ENCODE peak calls at places on chromosomes 16 and 17, in four cellular contexts. One of them, this sample, is unnamed.

GRCh38 chr17:74732042-74732846 is 4.8 kb upstream of the RAB37 start:
- DNase-seq in K562: no peak
- DNase-seq in neural progenitor cell: no peak
- DNase-seq in OCI-LY7: no peak
- DNase-seq in this sample: peak; percentile 60

GRCh38 chr16:57600048-57600835 is 28.2 kb upstream of the ADGRG1 start:
- DNase-seq in K562: peak; percentile 64
- DNase-seq in neural progenitor cell: peak; percentile 85
- DNase-seq in OCI-LY7: peak; percentile 47
- DNase-seq in this sample: peak; percentile 38

GRCh38 chr17:36657763-36658490 is 56.5 kb downstream of the MRM1 start:
- DNase-seq in K562: peak; percentile 77
- DNase-seq in OCI-LY7: no peak
- DNase-seq in neural progenitor cell: peak; percentile 76
- DNase-seq in this sample: no peak

GRCh38 chr17:56833023-56833811 is 503 bp downstream of the C17orf67 start:
- DNase-seq in neural progenitor cell: peak; percentile 90
- DNase-seq in K562: peak; percentile 68
- DNase-seq in OCI-LY7: peak; percentile 84
- DNase-seq in this sample: peak; percentile 98

GRCh38 chr17:59695943-59696681 is 11.1 kb downstream of the PTRH2 start:
- DNase-seq in K562: no peak
- DNase-seq in neural progenitor cell: no peak
- DNase-seq in OCI-LY7: no peak
- DNase-seq in this sample: no peak

GRCh38 chr16:86228713-86229112 is 281.6 kb upstream of the FOXF1 start:
- DNase-seq in neural progenitor cell: no peak
- DNase-seq in OCI-LY7: no peak
- DNase-seq in K562: no peak
- DNase-seq in this sample: no peak

GRCh38 chr17:67050476-67051154 is 6.3 kb downstream of the CACNG1 start:
- DNase-seq in neural progenitor cell: no peak
- DNase-seq in OCI-LY7: no peak
- DNase-seq in K562: no peak
- DNase-seq in this sample: peak; percentile 43

GRCh38 chr16:57303910-57304168 is 19.4 kb upstream of the PLLP start:
- DNase-seq in neural progenitor cell: no peak
- DNase-seq in K562: no peak
- DNase-seq in OCI-LY7: no peak
- DNase-seq in this sample: no peak

GRCh38 chr17:50133028-50133768 is 3.2 kb upstream of the SAMD14 start:
- DNase-seq in OCI-LY7: no peak
- DNase-seq in neural progenitor cell: no peak
- DNase-seq in K562: no peak
- DNase-seq in this sample: peak; percentile 99

GRCh38 chr17:76683011-76683755 is 27.6 kb downstream of the MXRA7 start:
- DNase-seq in OCI-LY7: peak; percentile 27
- DNase-seq in K562: peak; percentile 77
- DNase-seq in neural progenitor cell: peak; percentile 64
- DNase-seq in this sample: no peak
- TF ChIP-seq CTCF in OCI-LY7: peak; percentile 72
- TF ChIP-seq CTCF in K562: peak; percentile 69
- TF ChIP-seq CTCF in neural progenitor cell: peak; percentile 58
- TF ChIP-seq CTCF in this sample: no peak

GRCh38 chr17:80724723-80725388 is 180.2 kb downstream of the RPTOR start:
- DNase-seq in neural progenitor cell: no peak
- DNase-seq in OCI-LY7: no peak
- DNase-seq in K562: no peak
- DNase-seq in this sample: peak; percentile 91

GRCh38 chr17:80729016-80729415 is 184.4 kb downstream of the RPTOR start:
- DNase-seq in K562: no peak
- DNase-seq in neural progenitor cell: no peak
- DNase-seq in OCI-LY7: no peak
- DNase-seq in this sample: no peak

GRCh38 chr17:80725532-80725931 is 180.9 kb downstream of the RPTOR start:
- DNase-seq in neural progenitor cell: no peak
- DNase-seq in OCI-LY7: no peak
- DNase-seq in K562: no peak
- DNase-seq in this sample: peak; percentile 89

GRCh38 chr17:80726558-80727408 is 182.1 kb downstream of the RPTOR start:
- DNase-seq in K562: no peak
- DNase-seq in OCI-LY7: no peak
- DNase-seq in neural progenitor cell: no peak
- DNase-seq in this sample: no peak

DNA sequence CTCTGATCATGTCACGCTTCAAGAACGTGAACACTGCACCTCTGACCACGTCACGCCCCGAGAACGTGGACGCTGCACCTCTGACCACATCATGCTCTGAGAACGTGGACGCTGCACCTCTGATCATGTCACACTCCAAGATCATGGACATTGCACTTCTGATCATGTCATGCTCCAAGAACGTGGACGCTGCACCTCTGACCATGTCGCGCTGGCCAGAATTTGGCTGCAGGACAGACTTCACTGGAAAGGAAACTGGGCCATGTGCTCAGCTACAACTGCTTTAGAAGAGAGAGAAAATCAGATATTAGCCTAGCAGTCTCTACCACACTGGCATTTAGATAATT is 182.7 kb downstream of the RPTOR start:
- DNase-seq in K562: no peak
- DNase-seq in neural progenitor cell: no peak
- DNase-seq in OCI-LY7: no peak
- DNase-seq in this sample: no peak
- H3K4me2 ChIP-seq in K562: no peak overlapping the region
- H3K4me2 ChIP-seq in neural progenitor cell: no peak overlapping the region
- H3K4me2 ChIP-seq in OCI-LY7: peak overlapping the region; percentile 10
- H3K4me2 ChIP-seq in this sample: no peak overlapping the region

GRCh38 chr17:30555942-30556341 is 78.7 kb downstream of the GOSR1 start:
- DNase-seq in neural progenitor cell: no peak
- DNase-seq in K562: no peak
- DNase-seq in OCI-LY7: no peak
- DNase-seq in this sample: no peak

GRCh38 chr17:30556374-30557332 is 79.4 kb downstream of the GOSR1 start:
- DNase-seq in K562: no peak
- DNase-seq in neural progenitor cell: no peak
- DNase-seq in OCI-LY7: no peak
- DNase-seq in this sample: no peak

GRCh38 chr17:30552994-30553565 is 75.9 kb downstream of the GOSR1 start:
- DNase-seq in K562: no peak
- DNase-seq in OCI-LY7: no peak
- DNase-seq in neural progenitor cell: no peak
- DNase-seq in this sample: no peak

GRCh38 chr17:30551666-30552339 is 74.6 kb downstream of the GOSR1 start:
- DNase-seq in K562: no peak
- DNase-seq in OCI-LY7: no peak
- DNase-seq in neural progenitor cell: no peak
- DNase-seq in this sample: no peak

GRCh38 chr17:30554839-30555751 is 77.9 kb downstream of the GOSR1 start:
- DNase-seq in K562: no peak
- DNase-seq in OCI-LY7: peak; percentile 33
- DNase-seq in neural progenitor cell: peak; percentile 37
- DNase-seq in this sample: no peak
- TF ChIP-seq CTCF in K562: peak; percentile 46
- TF ChIP-seq CTCF in OCI-LY7: peak; percentile 64
- TF ChIP-seq CTCF in neural progenitor cell: peak; percentile 24
- TF ChIP-seq CTCF in this sample: peak; percentile 47

GRCh38 chr16:5315914-5316313 is 218.3 kb upstream of the EEF2KMT start:
- DNase-seq in neural progenitor cell: no peak
- DNase-seq in OCI-LY7: no peak
- DNase-seq in K562: no peak
- DNase-seq in this sample: no peak
- H3K4me2 ChIP-seq in neural progenitor cell: no peak overlapping the region
- H3K4me2 ChIP-seq in OCI-LY7: no peak overlapping the region
- H3K4me2 ChIP-seq in K562: no peak overlapping the region
- H3K4me2 ChIP-seq in this sample: no peak overlapping the region

GRCh38 chr17:64554028-64554637 is 47.4 kb downstream of the CEP95 start:
- DNase-seq in K562: peak; percentile 32
- DNase-seq in OCI-LY7: no peak
- DNase-seq in neural progenitor cell: no peak
- DNase-seq in this sample: peak; percentile 36
- TF ChIP-seq CTCF in K562: no peak
- TF ChIP-seq CTCF in OCI-LY7: no peak
- TF ChIP-seq CTCF in neural progenitor cell: no peak
- TF ChIP-seq CTCF in this sample: no peak

DNA sequence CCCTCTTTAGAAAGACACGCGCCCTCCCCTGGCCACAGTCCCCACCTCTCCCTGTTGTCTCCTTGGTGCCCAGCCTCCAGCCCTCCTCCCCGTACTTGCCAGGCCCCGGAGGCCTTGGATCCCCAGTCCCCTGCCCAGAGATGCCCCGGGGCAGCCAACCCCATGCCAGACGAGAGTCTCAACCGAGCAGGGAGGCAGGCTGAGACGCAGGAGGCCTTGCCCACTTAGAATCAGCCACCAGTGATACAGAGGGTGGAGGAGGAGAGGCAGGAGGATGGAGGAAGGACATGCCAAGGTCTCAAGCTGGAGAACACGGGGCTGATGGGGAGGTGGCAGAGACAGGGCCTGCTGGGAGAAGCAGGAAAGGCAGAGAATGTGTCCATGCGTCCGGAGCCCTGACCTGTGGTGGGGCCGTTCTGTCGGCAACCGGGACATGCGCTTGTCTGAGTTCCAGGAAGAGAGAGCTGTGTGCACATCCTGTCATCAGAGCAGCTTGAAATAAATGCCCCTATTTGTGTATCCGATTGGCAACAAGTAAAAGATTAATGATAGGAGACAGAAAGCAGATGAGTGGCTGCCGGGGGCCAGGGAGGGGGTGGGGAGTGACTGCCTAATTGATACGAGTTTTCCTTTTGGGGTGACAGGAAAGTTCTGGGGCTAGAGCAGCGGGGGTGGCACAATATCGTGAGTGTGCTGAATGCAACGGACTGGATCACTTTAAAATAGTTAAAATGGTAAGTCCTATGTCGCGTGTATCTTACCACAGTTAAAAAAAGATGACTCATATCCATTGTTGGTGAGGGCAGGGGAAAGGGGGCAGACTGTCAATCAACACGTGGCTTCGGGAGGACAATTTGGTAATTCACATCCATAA is 44.7 kb upstream of the MEAK7 start:
- DNase-seq in neural progenitor cell: no peak
- DNase-seq in K562: no peak
- DNase-seq in OCI-LY7: no peak
- DNase-seq in this sample: no peak
- H3K4me2 ChIP-seq in neural progenitor cell: no peak overlapping the region
- H3K4me2 ChIP-seq in K562: peak overlapping the region; percentile 43
- H3K4me2 ChIP-seq in OCI-LY7: no peak overlapping the region
- H3K4me2 ChIP-seq in this sample: no peak overlapping the region

GRCh38 chr17:44197980-44198720 is 1.5 kb downstream of the ATXN7L3 start:
- DNase-seq in OCI-LY7: peak; percentile 65
- DNase-seq in neural progenitor cell: peak; percentile 45
- DNase-seq in K562: peak; percentile 63
- DNase-seq in this sample: peak; percentile 95
- TF ChIP-seq CTCF in OCI-LY7: peak; percentile 54
- TF ChIP-seq CTCF in neural progenitor cell: no peak
- TF ChIP-seq CTCF in K562: peak; percentile 71
- TF ChIP-seq CTCF in this sample: peak; percentile 33

GRCh38 chr17:3744032-3744431 is 20.3 kb downstream of the HASPIN start:
- DNase-seq in K562: no peak
- DNase-seq in neural progenitor cell: no peak
- DNase-seq in OCI-LY7: no peak
- DNase-seq in this sample: no peak
- H3K4me2 ChIP-seq in K562: no peak overlapping the region
- H3K4me2 ChIP-seq in neural progenitor cell: no peak overlapping the region
- H3K4me2 ChIP-seq in OCI-LY7: no peak overlapping the region
- H3K4me2 ChIP-seq in this sample: no peak overlapping the region